ENCODE peak calls at places on chromosome 6, in seven cellular contexts. V, T, B, I, E, F and D are unnamed samples.

GRCh38 chr6:35694462-35694861 is 5.7 kb upstream of the FKBP5 start:
- DNase-seq in F (no peak), T (no peak), I (no peak), V (no peak), B (peak; percentile 51), E (no peak), D (no peak)

GRCh38 chr6:170475118-170475517 is 78.0 kb downstream of the PSMB1 start:
- DNase-seq in V (no peak), F (no peak), T (no peak), I (no peak), B (no peak), E (no peak), D (no peak)

GRCh38 chr6:146912730-146913680 is 291.2 kb upstream of the STXBP5 start:
- DNase-seq in T (no peak), I (no peak), F (no peak), B (no peak), V (no peak), E (no peak), D (no peak)

GRCh38 chr6:40383348-40384115 is 203.6 kb downstream of the LRFN2 start:
- DNase-seq in F (no peak), E (no peak), T (no peak), V (no peak), B (no peak), I (no peak), D (no peak)

GRCh38 chr6:30685977-30686907 is at the start of gene PPP1R18:
- DNase-seq in I (peak; percentile 72), F (peak; percentile 78), T (peak; percentile 76), B (peak; percentile 49), V (peak; percentile 68), E (peak; percentile 84), D (peak; percentile 83)

GRCh38 chr6:142482249-142482648 is 180.4 kb downstream of the ADGRG6 start:
- DNase-seq in T (no peak), I (no peak), B (peak; percentile 14), V (no peak), F (no peak), E (no peak), D (no peak)

GRCh38 chr6:155201461-155202226 is 62.2 kb upstream of the CLDN20 start:
- DNase-seq in T (no peak), E (no peak), B (peak; percentile 87), I (peak; percentile 19), V (no peak), F (no peak), D (no peak)

GRCh38 chr6:77652739-77653138 is at the start of gene MEI4:
- DNase-seq in T (no peak), B (no peak), F (no peak), E (no peak), I (no peak), V (no peak), D (no peak)

DNA sequence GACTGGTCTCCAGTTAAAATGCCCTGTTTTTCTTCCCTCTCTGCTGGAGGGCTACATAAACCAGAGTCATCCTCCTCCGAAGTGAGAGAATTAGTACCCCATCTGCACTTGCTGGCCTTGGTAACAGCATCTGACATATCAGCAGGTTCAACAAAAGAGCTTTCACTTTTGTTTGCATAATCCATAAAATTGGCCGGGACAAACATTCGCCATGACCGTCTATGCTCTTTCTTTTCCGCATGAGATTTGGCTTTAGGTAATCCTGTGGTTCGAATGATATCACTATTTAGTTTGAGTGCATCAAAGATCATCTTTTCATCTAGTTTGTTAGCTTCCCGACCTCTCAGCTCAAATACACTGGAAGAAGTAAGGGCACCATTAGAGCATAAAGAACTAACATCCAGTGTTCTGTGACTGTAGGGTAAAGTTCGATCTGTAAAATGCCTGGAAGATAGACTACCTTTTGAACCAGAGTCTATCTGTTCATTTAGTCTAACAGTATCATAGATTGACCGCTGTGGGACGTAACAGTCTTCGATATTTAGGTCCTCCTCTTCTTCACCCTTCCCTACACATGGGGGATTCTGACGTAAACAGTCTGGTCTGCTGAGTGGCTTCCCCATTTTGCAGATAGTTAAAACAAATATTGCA is 101.6 kb downstream of the DST start:
- DNase-seq in E (no peak), B (peak; percentile 58), F (no peak), T (peak; percentile 40), I (no peak), V (no peak), D (peak; percentile 41)
- H3K4me3 ChIP-seq in E (peak overlapping the region; percentile 56), B (peak overlapping the region; percentile 79), F (peak overlapping the region; percentile 65), T (peak overlapping the region; percentile 36), I (peak overlapping the region; percentile 61), V (no peak overlapping the region), D (no peak overlapping the region)

GRCh38 chr6:38528196-38528965 is 111.3 kb downstream of the BTBD9 start:
- DNase-seq in V (no peak), T (no peak), E (no peak), B (no peak), F (no peak), I (no peak), D (no peak)

GRCh38 chr6:38533064-38533463 is 106.7 kb downstream of the BTBD9 start:
- DNase-seq in B (no peak), I (no peak), E (no peak), F (no peak), T (no peak), V (no peak), D (no peak)

GRCh38 chr6:38525888-38526287 is 113.8 kb downstream of the BTBD9 start:
- DNase-seq in I (no peak), V (no peak), T (no peak), E (no peak), B (no peak), F (no peak), D (no peak)

GRCh38 chr6:38527371-38527770 is 112.4 kb downstream of the BTBD9 start:
- DNase-seq in V (no peak), B (no peak), I (no peak), F (no peak), E (no peak), T (no peak), D (no peak)

GRCh38 chr6:38531134-38531533 is 108.6 kb downstream of the BTBD9 start:
- DNase-seq in B (no peak), I (peak; percentile 11), T (no peak), V (no peak), F (no peak), E (no peak), D (no peak)
- H3K9me3 ChIP-seq in B (no peaks in the 10 kb centered on the region), I (no peaks in the 10 kb centered on the region), T (no peaks in the 10 kb centered on the region), V (no peaks in the 10 kb centered on the region), F (no peaks in the 10 kb centered on the region), E (no peaks in the 10 kb centered on the region), D (peaks cover 8% of the 10 kb centered on the region)

DNA sequence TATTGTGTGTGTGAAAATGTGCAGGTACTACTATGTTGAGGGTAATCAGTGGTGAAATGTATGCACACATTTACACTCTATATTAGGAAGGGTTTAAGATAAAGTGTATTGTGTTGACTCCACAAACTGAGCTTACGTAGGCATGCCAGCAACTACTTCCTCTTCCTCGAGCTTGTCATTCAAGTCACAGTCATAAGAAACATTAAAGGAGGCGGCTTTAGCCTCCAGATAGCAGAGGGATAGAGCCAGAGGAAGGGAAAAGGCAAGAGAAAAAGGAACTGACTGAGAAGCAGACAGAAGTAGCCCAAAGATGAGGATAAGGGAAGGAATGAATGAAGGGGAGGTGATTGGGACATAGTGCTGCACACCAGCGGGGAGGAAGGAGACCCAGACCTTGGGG is 55.2 kb downstream of the SMLR1 start:
- DNase-seq in I (no peak), T (no peak), V (no peak), F (no peak), E (no peak), B (no peak), D (peak; percentile 35)
- TF ChIP-seq CTCF in I (no peak), T (no peak), V (no peak), F (no peak), E (no peak), B (no peak), D (no peak)

GRCh38 chr6:137867685-137868509 is 838 bp downstream of the TNFAIP3 start:
- DNase-seq in V (peak; percentile 37), I (no peak), F (peak; percentile 74), T (peak; percentile 39), B (peak; percentile 37), E (no peak), D (peak; percentile 63)
- H3K4me3 ChIP-seq in V (peak overlapping the region; percentile 75), I (peak overlapping the region; percentile 59), F (peak overlapping the region; percentile 88), T (peak overlapping the region; percentile 90), B (peak overlapping the region; percentile 88), E (peak overlapping the region; percentile 57), D (peak overlapping the region; percentile 78)

DNA sequence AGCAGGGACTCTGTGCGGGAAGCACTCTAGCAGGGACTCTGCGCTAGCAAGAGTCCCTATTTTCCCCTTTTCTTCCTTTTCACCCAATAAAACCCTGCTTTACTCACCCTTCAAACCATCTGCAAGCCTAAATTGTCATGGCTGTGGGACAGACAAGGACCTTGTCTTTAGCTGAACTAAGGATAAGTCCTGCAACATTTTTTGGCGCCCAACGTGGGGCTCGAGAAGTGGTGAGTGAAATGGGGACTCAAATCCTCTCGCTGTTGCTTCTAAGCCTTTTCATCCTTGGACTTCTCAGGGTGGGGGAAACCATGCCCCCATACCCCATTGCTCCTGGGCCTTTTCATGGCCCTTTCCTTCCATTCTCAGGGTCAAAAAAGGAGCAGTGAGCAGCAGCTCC is 46.4 kb downstream of the IMPG1 start:
- DNase-seq in B (no peak), F (no peak), V (no peak), I (no peak), T (no peak), E (no peak), D (no peak)
- H3K9me3 ChIP-seq in B (peaks cover 9% of the 10 kb centered on the region), F (no peaks in the 10 kb centered on the region), V (no peaks in the 10 kb centered on the region), I (peaks cover 15% of the 10 kb centered on the region), T (no peaks in the 10 kb centered on the region), E (no peaks in the 10 kb centered on the region), D (peaks cover 59% of the 10 kb centered on the region)

GRCh38 chr6:34094474-34095135 is 51.3 kb downstream of the GRM4 start:
- DNase-seq in F (no peak), I (no peak), E (no peak), B (no peak), V (no peak), T (no peak), D (no peak)

GRCh38 chr6:34092631-34093030 is 53.3 kb downstream of the GRM4 start:
- DNase-seq in B (no peak), F (no peak), T (no peak), E (no peak), V (no peak), I (no peak), D (no peak)

GRCh38 chr6:34095136-34095505 is 50.8 kb downstream of the GRM4 start:
- DNase-seq in E (no peak), T (no peak), V (no peak), I (no peak), B (no peak), F (no peak), D (no peak)

GRCh38 chr6:34093854-34094430 is 51.9 kb downstream of the GRM4 start:
- DNase-seq in I (no peak), F (no peak), B (no peak), E (no peak), V (no peak), T (no peak), D (no peak)

GRCh38 chr6:34093206-34093605 is 52.7 kb downstream of the GRM4 start:
- DNase-seq in E (no peak), T (no peak), B (no peak), I (no peak), V (no peak), F (no peak), D (no peak)
- TF ChIP-seq CTCF in E (no peak), T (no peak), B (no peak), I (no peak), V (no peak), F (no peak), D (no peak)

GRCh38 chr6:27422651-27423332 is 34.2 kb downstream of the ZNF391 start:
- DNase-seq in F (no peak), I (no peak), B (no peak), T (no peak), V (no peak), E (no peak), D (no peak)
- H3K4me3 ChIP-seq in F (no peak overlapping the region), I (no peak overlapping the region), B (peak overlapping the region; percentile 30), T (no peak overlapping the region), V (no peak overlapping the region), E (no peak overlapping the region), D (no peak overlapping the region)